ENCODE peak calls at places on chromosome X, in nine cellular contexts. One of them, this sample, is unnamed.

GRCh38 chrX:67781132-67781531 is 237.3 kb downstream of the AR start:
- DNase-seq in HCT116: no peak
- DNase-seq in CD8-positive, alpha-beta T cell: no peak
- DNase-seq in cardiac muscle cell: no peak
- DNase-seq in astrocyte: no peak
- DNase-seq in A549: no peak
- DNase-seq in A673: no peak
- DNase-seq in psoas muscle: no peak
- DNase-seq in H1: no peak
- DNase-seq in this sample: no peak

GRCh38 chrX:16772460-16772859 is 13.8 kb upstream of the TXLNG start:
- DNase-seq in HCT116: peak
- DNase-seq in CD8-positive, alpha-beta T cell: no peak
- DNase-seq in cardiac muscle cell: no peak
- DNase-seq in astrocyte: no peak
- DNase-seq in A549: no peak
- DNase-seq in A673: peak
- DNase-seq in psoas muscle: no peak
- DNase-seq in H1: peak
- DNase-seq in this sample: no peak

GRCh38 chrX:48883729-48884128 is 13.8 kb downstream of the TIMM17B start:
- DNase-seq in HCT116: no peak
- DNase-seq in CD8-positive, alpha-beta T cell: no peak
- DNase-seq in cardiac muscle cell: no peak
- DNase-seq in astrocyte: no peak
- DNase-seq in A549: no peak
- DNase-seq in A673: no peak
- DNase-seq in psoas muscle: no peak
- DNase-seq in H1: no peak
- DNase-seq in this sample: no peak

GRCh38 chrX:24963823-24964222 is 51.9 kb downstream of the ARX start:
- DNase-seq in HCT116: no peak
- DNase-seq in CD8-positive, alpha-beta T cell: no peak
- DNase-seq in cardiac muscle cell: peak
- DNase-seq in astrocyte: peak
- DNase-seq in A549: no peak
- DNase-seq in A673: peak
- DNase-seq in psoas muscle: no peak
- DNase-seq in H1: no peak
- DNase-seq in this sample: no peak

GRCh38 chrX:71622347-71623104 is 4.2 kb upstream of the CXCR3 start:
- DNase-seq in HCT116: peak
- DNase-seq in CD8-positive, alpha-beta T cell: peak
- DNase-seq in cardiac muscle cell: peak
- DNase-seq in astrocyte: peak
- DNase-seq in A549: peak
- DNase-seq in A673: peak
- DNase-seq in psoas muscle: peak
- DNase-seq in H1: peak
- DNase-seq in this sample: no peak

GRCh38 chrX:108001218-108001814 is 19.1 kb upstream of the TEX13B start:
- DNase-seq in HCT116: peak
- DNase-seq in CD8-positive, alpha-beta T cell: peak
- DNase-seq in cardiac muscle cell: peak
- DNase-seq in astrocyte: peak
- DNase-seq in A549: peak
- DNase-seq in A673: peak
- DNase-seq in psoas muscle: no peak
- DNase-seq in H1: no peak
- DNase-seq in this sample: no peak

GRCh38 chrX:33465137-33465536 is 253.8 kb upstream of the DMD start:
- DNase-seq in HCT116: no peak
- DNase-seq in CD8-positive, alpha-beta T cell: no peak
- DNase-seq in cardiac muscle cell: no peak
- DNase-seq in astrocyte: no peak
- DNase-seq in A549: no peak
- DNase-seq in A673: no peak
- DNase-seq in psoas muscle: no peak
- DNase-seq in H1: no peak
- DNase-seq in this sample: no peak

GRCh38 chrX:77960567-77960966 is 8.9 kb downstream of the PGAM4 start:
- DNase-seq in HCT116: no peak
- DNase-seq in CD8-positive, alpha-beta T cell: no peak
- DNase-seq in cardiac muscle cell: no peak
- DNase-seq in astrocyte: no peak
- DNase-seq in A549: no peak
- DNase-seq in A673: no peak
- DNase-seq in psoas muscle: no peak
- DNase-seq in H1: no peak
- DNase-seq in this sample: no peak

GRCh38 chrX:134551365-134552095 is 91.6 kb downstream of the HPRT1 start:
- DNase-seq in HCT116: no peak
- DNase-seq in CD8-positive, alpha-beta T cell: no peak
- DNase-seq in cardiac muscle cell: no peak
- DNase-seq in astrocyte: peak
- DNase-seq in A549: no peak
- DNase-seq in A673: peak
- DNase-seq in psoas muscle: no peak
- DNase-seq in H1: no peak
- DNase-seq in this sample: no peak

GRCh38 chrX:144840616-144841015 is 406.7 kb upstream of the SPANXN1 start:
- DNase-seq in HCT116: no peak
- DNase-seq in CD8-positive, alpha-beta T cell: no peak
- DNase-seq in cardiac muscle cell: no peak
- DNase-seq in astrocyte: no peak
- DNase-seq in A549: no peak
- DNase-seq in A673: no peak
- DNase-seq in psoas muscle: no peak
- DNase-seq in H1: no peak
- DNase-seq in this sample: no peak

GRCh38 chrX:386239-386767 is 404 bp downstream of the PPP2R3B start:
- DNase-seq in HCT116: no peak
- DNase-seq in CD8-positive, alpha-beta T cell: peak
- DNase-seq in cardiac muscle cell: no peak
- DNase-seq in astrocyte: no peak
- DNase-seq in A549: no peak
- DNase-seq in A673: no peak
- DNase-seq in psoas muscle: no peak
- DNase-seq in H1: no peak
- DNase-seq in this sample: no peak

GRCh38 chrX:23828894-23829293 is 45.9 kb downstream of the SAT1 start:
- DNase-seq in HCT116: no peak
- DNase-seq in CD8-positive, alpha-beta T cell: no peak
- DNase-seq in cardiac muscle cell: no peak
- DNase-seq in astrocyte: no peak
- DNase-seq in A549: no peak
- DNase-seq in A673: no peak
- DNase-seq in psoas muscle: no peak
- DNase-seq in H1: no peak
- DNase-seq in this sample: no peak

GRCh38 chrX:1086444-1087409 is 125.7 kb downstream of the CRLF2 start:
- DNase-seq in HCT116: peak
- DNase-seq in CD8-positive, alpha-beta T cell: no peak
- DNase-seq in cardiac muscle cell: no peak
- DNase-seq in astrocyte: no peak
- DNase-seq in A549: peak
- DNase-seq in A673: no peak
- DNase-seq in psoas muscle: no peak
- DNase-seq in H1: no peak
- DNase-seq in this sample: no peak

GRCh38 chrX:3788494-3789233 is 75.2 kb upstream of the PRKX start:
- DNase-seq in HCT116: no peak
- DNase-seq in CD8-positive, alpha-beta T cell: peak
- DNase-seq in cardiac muscle cell: no peak
- DNase-seq in astrocyte: no peak
- DNase-seq in A549: no peak
- DNase-seq in A673: no peak
- DNase-seq in psoas muscle: no peak
- DNase-seq in H1: no peak
- DNase-seq in this sample: no peak

GRCh38 chrX:13965531-13965930 is 64.2 kb downstream of the GEMIN8 start:
- DNase-seq in HCT116: no peak
- DNase-seq in CD8-positive, alpha-beta T cell: no peak
- DNase-seq in cardiac muscle cell: no peak
- DNase-seq in astrocyte: no peak
- DNase-seq in A549: no peak
- DNase-seq in A673: no peak
- DNase-seq in psoas muscle: no peak
- DNase-seq in H1: no peak
- DNase-seq in this sample: no peak

GRCh38 chrX:118644378-118644777 is 83.0 kb upstream of the IL13RA1 start:
- DNase-seq in HCT116: peak
- DNase-seq in CD8-positive, alpha-beta T cell: no peak
- DNase-seq in cardiac muscle cell: peak
- DNase-seq in astrocyte: peak
- DNase-seq in A549: peak
- DNase-seq in A673: peak
- DNase-seq in psoas muscle: no peak
- DNase-seq in H1: no peak
- DNase-seq in this sample: no peak

GRCh38 chrX:79266702-79267101 is 100.4 kb downstream of the ITM2A start:
- DNase-seq in HCT116: no peak
- DNase-seq in CD8-positive, alpha-beta T cell: no peak
- DNase-seq in cardiac muscle cell: no peak
- DNase-seq in astrocyte: no peak
- DNase-seq in A549: no peak
- DNase-seq in A673: no peak
- DNase-seq in psoas muscle: no peak
- DNase-seq in H1: no peak
- DNase-seq in this sample: no peak

GRCh38 chrX:11321986-11322385 is 28.8 kb downstream of the AMELX start:
- DNase-seq in HCT116: no peak
- DNase-seq in CD8-positive, alpha-beta T cell: no peak
- DNase-seq in cardiac muscle cell: no peak
- DNase-seq in astrocyte: no peak
- DNase-seq in A549: no peak
- DNase-seq in A673: no peak
- DNase-seq in psoas muscle: no peak
- DNase-seq in H1: no peak
- DNase-seq in this sample: no peak

GRCh38 chrX:53186363-53186762 is 38.6 kb downstream of the KDM5C start:
- DNase-seq in HCT116: no peak
- DNase-seq in CD8-positive, alpha-beta T cell: no peak
- DNase-seq in cardiac muscle cell: no peak
- DNase-seq in astrocyte: peak
- DNase-seq in A549: no peak
- DNase-seq in A673: no peak
- DNase-seq in psoas muscle: no peak
- DNase-seq in H1: no peak
- DNase-seq in this sample: no peak

GRCh38 chrX:17377795-17378194 is 2.8 kb downstream of the NHS start:
- DNase-seq in HCT116: no peak
- DNase-seq in CD8-positive, alpha-beta T cell: no peak
- DNase-seq in cardiac muscle cell: no peak
- DNase-seq in astrocyte: peak
- DNase-seq in A549: no peak
- DNase-seq in A673: no peak
- DNase-seq in psoas muscle: no peak
- DNase-seq in H1: no peak
- DNase-seq in this sample: no peak

GRCh38 chrX:131831185-131831520 is 191.9 kb upstream of the STK26 start:
- DNase-seq in HCT116: no peak
- DNase-seq in CD8-positive, alpha-beta T cell: no peak
- DNase-seq in cardiac muscle cell: no peak
- DNase-seq in astrocyte: no peak
- DNase-seq in A549: no peak
- DNase-seq in A673: no peak
- DNase-seq in psoas muscle: no peak
- DNase-seq in H1: no peak
- DNase-seq in this sample: no peak
- H3K27ac ChIP-seq in HCT116: peak
- H3K27ac ChIP-seq in CD8-positive, alpha-beta T cell: no peak
- H3K27ac ChIP-seq in cardiac muscle cell: peak
- H3K27ac ChIP-seq in astrocyte: peak
- H3K27ac ChIP-seq in A549: peak
- H3K27ac ChIP-seq in A673: peak
- H3K27ac ChIP-seq in psoas muscle: peak
- H3K27ac ChIP-seq in H1: peak
- H3K27ac ChIP-seq in this sample: peak

DNA sequence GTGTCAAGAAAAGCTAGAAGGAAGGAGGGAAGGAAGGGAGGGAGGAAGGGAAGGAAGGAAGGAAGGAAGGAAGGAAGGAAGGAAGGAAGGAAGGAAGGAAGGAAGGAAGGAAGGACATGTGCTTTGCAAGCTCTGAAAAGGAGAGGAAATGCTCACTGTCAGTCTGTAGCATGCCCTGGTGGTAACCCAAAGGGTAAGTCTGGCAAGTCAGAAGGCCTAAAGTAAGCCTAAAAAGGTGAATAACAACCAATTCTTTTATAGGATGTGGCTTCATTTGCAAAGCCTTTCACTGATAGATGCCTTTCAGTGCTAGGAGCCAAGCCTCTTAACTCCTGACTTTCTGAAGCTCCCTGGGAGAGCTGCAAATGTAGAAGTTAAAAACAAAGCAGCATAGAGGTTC is 542.6 kb downstream of the CFAP47 start:
- DNase-seq in HCT116: no peak
- DNase-seq in CD8-positive, alpha-beta T cell: no peak
- DNase-seq in cardiac muscle cell: no peak
- DNase-seq in astrocyte: no peak
- DNase-seq in A549: no peak
- DNase-seq in A673: peak
- DNase-seq in psoas muscle: no peak
- DNase-seq in H1: no peak
- DNase-seq in this sample: no peak
- TF ChIP-seq CTCF in HCT116: no peak
- TF ChIP-seq CTCF in CD8-positive, alpha-beta T cell: no peak
- TF ChIP-seq CTCF in cardiac muscle cell: no peak
- TF ChIP-seq CTCF in astrocyte: no peak
- TF ChIP-seq CTCF in A549: no peak
- TF ChIP-seq CTCF in A673: no peak
- TF ChIP-seq CTCF in psoas muscle: no peak
- TF ChIP-seq CTCF in H1: no peak
- TF ChIP-seq CTCF in this sample: no peak

DNA sequence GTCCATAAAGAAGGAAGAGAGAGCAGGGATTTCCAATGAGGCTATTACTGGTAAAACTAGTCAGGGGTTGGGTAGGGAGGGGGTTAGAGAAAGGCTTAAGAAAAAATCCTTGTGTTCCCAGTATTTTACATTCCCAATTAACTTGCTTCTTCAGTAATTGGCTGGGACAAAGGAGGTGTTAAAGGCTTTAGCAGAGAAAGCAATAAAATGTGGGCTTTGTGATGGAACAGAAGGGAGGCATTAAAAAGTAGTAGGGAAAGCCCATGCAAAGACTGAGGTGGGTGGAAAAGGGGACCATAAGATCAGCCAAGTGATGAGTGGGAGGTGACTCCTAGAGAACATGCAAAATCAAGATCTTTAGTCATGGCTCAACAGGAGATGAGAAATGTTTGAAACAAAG is 1467.2 kb downstream of the RPA4 start:
- DNase-seq in HCT116: no peak
- DNase-seq in CD8-positive, alpha-beta T cell: no peak
- DNase-seq in cardiac muscle cell: no peak
- DNase-seq in astrocyte: no peak
- DNase-seq in A549: no peak
- DNase-seq in A673: no peak
- DNase-seq in psoas muscle: no peak
- DNase-seq in H1: no peak
- DNase-seq in this sample: no peak
- H3K4me3 ChIP-seq in HCT116: no peak
- H3K4me3 ChIP-seq in CD8-positive, alpha-beta T cell: no peak
- H3K4me3 ChIP-seq in cardiac muscle cell: no peak
- H3K4me3 ChIP-seq in astrocyte: no peak
- H3K4me3 ChIP-seq in A549: no peak
- H3K4me3 ChIP-seq in A673: no peak
- H3K4me3 ChIP-seq in psoas muscle: no peak
- H3K4me3 ChIP-seq in H1: no peak
- H3K4me3 ChIP-seq in this sample: no peak

GRCh38 chrX:19649227-19650009 is 134.1 kb upstream of the MAP3K15 start:
- DNase-seq in HCT116: no peak
- DNase-seq in CD8-positive, alpha-beta T cell: no peak
- DNase-seq in cardiac muscle cell: no peak
- DNase-seq in astrocyte: no peak
- DNase-seq in A549: no peak
- DNase-seq in A673: no peak
- DNase-seq in psoas muscle: no peak
- DNase-seq in H1: no peak
- DNase-seq in this sample: no peak
- H3K27ac ChIP-seq in HCT116: no peak
- H3K27ac ChIP-seq in CD8-positive, alpha-beta T cell: no peak
- H3K27ac ChIP-seq in cardiac muscle cell: no peak
- H3K27ac ChIP-seq in astrocyte: no peak
- H3K27ac ChIP-seq in A549: no peak
- H3K27ac ChIP-seq in A673: no peak
- H3K27ac ChIP-seq in psoas muscle: no peak
- H3K27ac ChIP-seq in H1: no peak
- H3K27ac ChIP-seq in this sample: peak

This sample was measured in coronary artery.